ENCODE peak calls at places on chromosomes 3 and 15, in seven cellular contexts. Z is astrocyte of the spinal cord, J is fibroblast of pulmonary artery, T is HFF-Myc, N is mesendoderm, X is psoas muscle, F is iPS DF 6.9. S is an unnamed sample.

GRCh38 chr15:81475926-81476325 is 101.9 kb upstream of the TMC3 start:
- DNase-seq in Z (no peak), J (no peak), T (no peak), N (no peak), X (no peak), F (no peak), S (no peak)

GRCh38 chr3:158668506-158668905 is 3.9 kb downstream of the LXN start:
- DNase-seq in Z (peak), J (peak), T (no peak), N (no peak), X (no peak), F (no peak), S (no peak)

GRCh38 chr3:52774901-52775864 is 2.2 kb upstream of the ITIH1 start:
- DNase-seq in Z (no peak), J (no peak), T (no peak), N (no peak), X (no peak), F (no peak), S (peak)

GRCh38 chr3:10846657-10846975 is 30.6 kb downstream of the SLC6A11 start:
- DNase-seq in Z (no peak), J (no peak), T (no peak), N (no peak), X (no peak), F (no peak), S (no peak)

GRCh38 chr3:30700702-30701321 is 94.4 kb downstream of the TGFBR2 start:
- DNase-seq in Z (no peak), J (no peak), T (no peak), N (no peak), X (no peak), F (no peak), S (no peak)

GRCh38 chr3:64037084-64037483 is 13.8 kb upstream of the PSMD6 start:
- DNase-seq in Z (no peak), J (no peak), T (no peak), N (no peak), X (no peak), F (no peak), S (no peak)

GRCh38 chr15:32739522-32739921 is 21.7 kb downstream of the GREM1 start:
- DNase-seq in Z (no peak), J (no peak), T (no peak), N (no peak), X (no peak), F (no peak), S (no peak)

GRCh38 chr15:43134157-43134637 is 811 bp downstream of the TMEM62 start:
- DNase-seq in Z (no peak), J (no peak), T (no peak), N (no peak), X (no peak), F (no peak), S (no peak)

GRCh38 chr3:118641608-118642007 is 393.0 kb downstream of the IGSF11 start:
- DNase-seq in Z (no peak), J (no peak), T (no peak), N (peak), X (no peak), F (peak), S (no peak)

GRCh38 chr15:74127954-74128784 is 2.2 kb upstream of the ISLR2 start:
- DNase-seq in Z (no peak), J (peak), T (no peak), N (no peak), X (peak), F (no peak), S (no peak)

GRCh38 chr15:42012241-42012640 is 8.6 kb downstream of the PLA2G4E start:
- DNase-seq in Z (no peak), J (no peak), T (no peak), N (no peak), X (peak), F (no peak), S (peak)

GRCh38 chr3:13411186-13411860 is 8.8 kb downstream of the NUP210 start:
- DNase-seq in Z (no peak), J (no peak), T (no peak), N (no peak), X (no peak), F (no peak), S (no peak)

GRCh38 chr15:86155551-86155950 is 75.9 kb downstream of the AGBL1 start:
- DNase-seq in Z (no peak), J (no peak), T (no peak), N (no peak), X (no peak), F (no peak), S (no peak)

GRCh38 chr3:150407051-150407817 is 864 bp upstream of the TSC22D2 start:
- DNase-seq in Z (no peak), J (peak), T (no peak), N (no peak), X (no peak), F (no peak), S (no peak)

GRCh38 chr3:53485675-53486365 is 8.6 kb upstream of the CACNA1D start:
- DNase-seq in Z (no peak), J (no peak), T (no peak), N (no peak), X (no peak), F (no peak), S (no peak)

GRCh38 chr3:88141458-88142083 is 8.2 kb upstream of the C3orf38 start:
- DNase-seq in Z (peak), J (peak), T (peak), N (no peak), X (no peak), F (no peak), S (no peak)

GRCh38 chr3:159828542-159828943 is 160.1 kb upstream of the IL12A start:
- DNase-seq in Z (peak), J (peak), T (peak), N (peak), X (no peak), F (no peak), S (no peak)

GRCh38 chr3:150412599-150413069 is 4.5 kb downstream of the TSC22D2 start:
- DNase-seq in Z (peak), J (peak), T (no peak), N (no peak), X (no peak), F (no peak), S (no peak)

GRCh38 chr3:15269091-15269989 is 63.0 kb downstream of the SH3BP5 start:
- DNase-seq in Z (peak), J (peak), T (peak), N (peak), X (peak), F (no peak), S (peak)

GRCh38 chr3:37899101-37899707 is 37.5 kb downstream of the CTDSPL start:
- DNase-seq in Z (no peak), J (no peak), T (no peak), N (no peak), X (no peak), F (no peak), S (no peak)

GRCh38 chr15:62841269-62841628 is 201.3 kb upstream of the TPM1 start:
- DNase-seq in Z (peak), J (no peak), T (no peak), N (no peak), X (no peak), F (no peak), S (no peak)

GRCh38 chr3:160049570-160049969 is 60.9 kb downstream of the IL12A start:
- DNase-seq in Z (no peak), J (no peak), T (no peak), N (no peak), X (no peak), F (no peak), S (no peak)

DNA sequence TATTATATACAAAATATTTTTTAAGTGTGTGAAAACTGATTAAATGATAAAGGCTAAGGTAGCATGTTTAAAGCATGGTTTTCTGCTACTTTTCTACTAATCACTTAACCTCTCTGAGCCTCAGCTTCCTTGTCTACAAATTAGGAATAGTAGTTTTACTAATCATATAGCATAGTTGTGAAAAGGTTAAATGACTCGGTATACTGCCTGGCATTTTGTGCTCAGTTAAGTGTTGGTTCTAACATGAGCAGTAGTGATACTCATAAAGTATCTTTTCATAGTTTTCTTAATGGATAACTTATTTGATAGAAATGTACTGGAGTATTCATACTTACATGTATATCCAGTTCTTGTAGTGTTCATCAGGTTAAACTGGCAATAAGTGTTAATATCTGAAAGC is 13.6 kb downstream of the RASA2 start:
- DNase-seq in Z (no peak), J (no peak), T (no peak), N (no peak), X (no peak), F (no peak), S (no peak)
- H3K4me3 ChIP-seq in Z (no peak), J (no peak), T (no peak), N (no peak), X (no peak), F (no peak), S (no peak)

GRCh38 chr3:157088506-157089454 is 71.2 kb downstream of the CCNL1 start:
- DNase-seq in Z (peak), J (peak), T (peak), N (peak), X (peak), F (peak), S (peak)
- H3K4me3 ChIP-seq in Z (peak), J (peak), T (peak), N (peak), X (peak), F (peak), S (peak)

GRCh38 chr15:99593070-99593469 is 27.3 kb downstream of the MEF2A start:
- DNase-seq in Z (no peak), J (no peak), T (no peak), N (no peak), X (no peak), F (no peak), S (no peak)
- H3K4me3 ChIP-seq in Z (no peak), J (no peak), T (no peak), N (no peak), X (no peak), F (no peak), S (no peak)

DNA sequence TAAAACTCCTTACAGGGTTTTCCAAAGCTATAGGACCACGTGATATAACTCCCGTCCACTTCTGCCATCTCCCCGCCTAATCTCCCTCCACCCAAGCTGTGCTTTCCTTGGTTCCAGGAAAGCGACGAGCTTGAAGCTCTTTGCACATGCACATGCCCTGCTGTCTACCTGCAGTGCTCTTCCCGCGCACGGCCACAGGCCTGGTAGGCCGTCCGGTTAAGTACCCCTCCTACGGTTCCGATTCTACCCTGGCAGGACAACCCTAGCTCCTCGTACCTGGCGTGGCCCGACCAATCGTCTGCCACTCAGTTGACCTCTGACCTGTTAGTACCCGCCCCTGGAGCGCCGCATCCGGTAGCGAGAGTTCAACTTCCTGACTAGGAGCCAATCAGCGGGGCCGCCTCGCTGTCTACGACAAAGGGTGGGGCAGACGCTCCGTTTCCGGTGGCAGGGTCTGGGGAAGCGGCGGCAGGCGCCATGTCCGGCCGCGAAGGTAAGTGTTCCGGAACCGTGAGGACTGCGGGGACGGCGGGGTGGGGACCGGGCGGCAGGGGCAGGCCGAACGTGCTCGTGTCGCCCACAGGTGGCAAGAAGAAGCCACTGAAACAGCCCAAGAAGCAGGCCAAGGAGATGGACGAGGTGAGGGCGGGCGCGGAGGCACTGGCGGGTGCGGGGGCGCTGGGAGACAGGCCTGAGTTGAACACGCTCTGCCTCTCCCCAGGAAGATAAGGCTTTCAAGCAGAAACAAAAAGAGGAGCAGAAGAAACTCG is at the start of the genes CCDC51 and TMA7:
- DNase-seq in Z (peak), J (peak), T (peak), N (peak), X (peak), F (peak), S (peak)
- H3K4me3 ChIP-seq in Z (peak), J (peak), T (peak), N (peak), X (peak), F (peak), S (peak)

GRCh38 chr3:138947303-138948121 is 495 bp downstream of the FOXL2NB start:
- DNase-seq in Z (no peak), J (no peak), T (no peak), N (peak), X (no peak), F (no peak), S (no peak)
- H3K4me3 ChIP-seq in Z (peak), J (peak), T (peak), N (no peak), X (peak), F (peak), S (no peak)

GRCh38 chr3:147652682-147653081 is 243.5 kb downstream of the ZIC1 start:
- DNase-seq in Z (peak), J (no peak), T (no peak), N (no peak), X (no peak), F (no peak), S (no peak)
- H3K4me3 ChIP-seq in Z (no peak), J (no peak), T (no peak), N (no peak), X (no peak), F (no peak), S (no peak)

GRCh38 chr15:76337739-76338554 is 1.4 kb downstream of the ISL2 start:
- DNase-seq in Z (no peak), J (no peak), T (no peak), N (peak), X (no peak), F (no peak), S (no peak)

GRCh38 chr15:76338555-76339301 is 2.2 kb downstream of the ISL2 start:
- DNase-seq in Z (no peak), J (no peak), T (no peak), N (peak), X (no peak), F (no peak), S (no peak)

GRCh38 chr15:76335851-76336253 is 721 bp upstream of the ISL2 start:
- DNase-seq in Z (no peak), J (no peak), T (no peak), N (peak), X (no peak), F (no peak), S (no peak)

GRCh38 chr15:76336254-76337046 is at the start of gene ISL2:
- DNase-seq in Z (peak), J (peak), T (peak), N (peak), X (no peak), F (no peak), S (peak)

DNA sequence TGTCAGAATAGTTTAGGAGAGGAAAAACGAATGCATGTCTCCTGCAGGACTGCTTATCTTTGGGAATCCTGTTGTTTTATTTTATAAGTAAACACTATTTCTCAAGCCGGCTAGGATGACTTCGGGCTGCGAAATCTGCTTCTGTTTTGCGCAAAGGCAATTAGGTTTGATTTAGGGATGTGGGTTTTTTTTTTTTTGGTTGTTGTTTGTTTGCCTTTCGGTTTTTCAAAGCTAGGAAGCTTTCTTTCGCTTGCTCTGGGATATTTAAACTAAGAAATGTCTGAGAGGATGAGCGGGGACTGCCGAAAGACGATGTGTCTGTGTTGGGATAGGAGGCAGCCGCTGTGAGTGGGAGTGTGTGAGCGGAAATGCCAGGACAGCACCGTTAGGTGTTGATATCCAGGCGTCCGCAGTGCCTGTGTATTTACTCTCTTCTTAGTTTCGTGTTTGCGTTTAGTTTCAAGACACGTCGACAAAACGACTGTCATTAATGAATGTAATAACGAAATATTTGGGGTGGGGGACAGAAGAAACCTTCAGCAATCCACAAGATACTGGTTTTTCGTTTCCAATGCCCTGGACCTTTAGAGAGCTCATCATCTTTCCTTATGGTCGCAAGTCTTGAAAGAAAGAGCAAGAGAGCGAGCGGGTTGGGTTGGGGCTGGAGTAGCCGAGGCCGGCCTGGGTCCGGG is 620 bp downstream of the ISL2 start:
- DNase-seq in Z (peak), J (peak), T (no peak), N (peak), X (no peak), F (no peak), S (no peak)
- H3K4me3 ChIP-seq in Z (no peak), J (peak), T (peak), N (no peak), X (peak), F (no peak), S (no peak)

GRCh38 chr15:64045774-64046346 is 425 bp downstream of the DAPK2 start:
- DNase-seq in Z (no peak), J (no peak), T (no peak), N (no peak), X (peak), F (no peak), S (no peak)

GRCh38 chr15:64048766-64049165 is 2.5 kb upstream of the DAPK2 start:
- DNase-seq in Z (no peak), J (no peak), T (no peak), N (no peak), X (no peak), F (no peak), S (no peak)

GRCh38 chr15:64046347-64047153 is at the start of gene DAPK2:
- DNase-seq in Z (peak), J (peak), T (no peak), N (peak), X (peak), F (no peak), S (peak)

GRCh38 chr15:64044315-64045105 is 1.8 kb downstream of the DAPK2 start:
- DNase-seq in Z (no peak), J (no peak), T (no peak), N (no peak), X (no peak), F (no peak), S (no peak)

GRCh38 chr15:64045106-64045435 is 1.2 kb downstream of the DAPK2 start:
- DNase-seq in Z (no peak), J (no peak), T (no peak), N (no peak), X (no peak), F (no peak), S (peak)
- H3K4me3 ChIP-seq in Z (no peak), J (no peak), T (no peak), N (no peak), X (peak), F (no peak), S (peak)

DNA sequence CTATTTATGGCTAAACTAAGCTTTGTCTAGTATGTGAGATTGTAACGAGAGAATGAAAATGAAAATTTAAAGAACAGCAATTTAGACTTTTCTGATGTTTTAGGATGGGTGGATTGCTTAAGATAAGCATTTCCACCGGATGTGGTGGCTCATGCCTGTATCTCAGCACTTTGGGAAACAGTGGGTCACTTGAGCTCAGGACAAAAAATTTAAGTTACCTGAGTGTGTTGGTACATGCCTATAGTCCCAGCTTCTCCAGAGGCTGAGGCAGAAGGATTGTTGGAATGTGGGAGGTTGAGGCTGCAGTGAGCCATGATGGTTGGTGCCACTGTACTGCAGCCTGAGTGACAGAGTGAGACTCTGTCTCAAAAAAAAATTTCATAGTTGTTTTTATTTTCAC is 3.4 kb downstream of the PPP4R2 start:
- DNase-seq in Z (no peak), J (no peak), T (no peak), N (no peak), X (no peak), F (no peak), S (no peak)
- H3K4me3 ChIP-seq in Z (no peak), J (peak), T (peak), N (no peak), X (peak), F (no peak), S (no peak)